ENCODE peak calls at places on chromosomes 2 and 18, in ten cellular contexts. One of them, this sample, is unnamed.

GRCh38 chr2:124024491-124025348 is at the start of gene CNTNAP5:
- ATAC-seq in activated T-cell treated with anti-CD3 and anti-CD28 coated beads, Interleukin-2, amount 50 U/mL, for 72 hours: no peak
- ATAC-seq in aorta: peak
- ATAC-seq in omental fat pad: no peak
- ATAC-seq in naive thymus-derived CD4-positive, alpha-beta T cell: no peak
- ATAC-seq in left ventricle myocardium superior: peak
- ATAC-seq in A549: no peak
- ATAC-seq in RWPE2: peak
- ATAC-seq in pancreas: peak
- ATAC-seq in effector memory CD8-positive, alpha-beta T cell: no peak
- ATAC-seq in this sample: no peak

GRCh38 chr2:105652014-105652796 is 92.5 kb upstream of the NCK2 start:
- ATAC-seq in activated T-cell treated with anti-CD3 and anti-CD28 coated beads, Interleukin-2, amount 50 U/mL, for 72 hours: no peak
- ATAC-seq in aorta: no peak
- ATAC-seq in omental fat pad: no peak
- ATAC-seq in naive thymus-derived CD4-positive, alpha-beta T cell: no peak
- ATAC-seq in left ventricle myocardium superior: no peak
- ATAC-seq in A549: no peak
- ATAC-seq in RWPE2: no peak
- ATAC-seq in pancreas: no peak
- ATAC-seq in effector memory CD8-positive, alpha-beta T cell: no peak
- ATAC-seq in this sample: no peak

GRCh38 chr2:106596844-106597243 is 109.7 kb downstream of the CD8B2 start:
- ATAC-seq in activated T-cell treated with anti-CD3 and anti-CD28 coated beads, Interleukin-2, amount 50 U/mL, for 72 hours: no peak
- ATAC-seq in aorta: no peak
- ATAC-seq in omental fat pad: no peak
- ATAC-seq in naive thymus-derived CD4-positive, alpha-beta T cell: no peak
- ATAC-seq in left ventricle myocardium superior: no peak
- ATAC-seq in A549: peak
- ATAC-seq in RWPE2: no peak
- ATAC-seq in pancreas: no peak
- ATAC-seq in effector memory CD8-positive, alpha-beta T cell: no peak
- ATAC-seq in this sample: no peak

GRCh38 chr2:187294043-187294442 is 154.0 kb downstream of the CALCRL start:
- ATAC-seq in activated T-cell treated with anti-CD3 and anti-CD28 coated beads, Interleukin-2, amount 50 U/mL, for 72 hours: no peak
- ATAC-seq in aorta: no peak
- ATAC-seq in omental fat pad: no peak
- ATAC-seq in naive thymus-derived CD4-positive, alpha-beta T cell: no peak
- ATAC-seq in left ventricle myocardium superior: no peak
- ATAC-seq in A549: no peak
- ATAC-seq in RWPE2: no peak
- ATAC-seq in pancreas: no peak
- ATAC-seq in effector memory CD8-positive, alpha-beta T cell: no peak
- ATAC-seq in this sample: no peak

GRCh38 chr18:55083461-55083860 is 124.2 kb upstream of the CCDC68 start:
- ATAC-seq in activated T-cell treated with anti-CD3 and anti-CD28 coated beads, Interleukin-2, amount 50 U/mL, for 72 hours: no peak
- ATAC-seq in aorta: no peak
- ATAC-seq in omental fat pad: no peak
- ATAC-seq in naive thymus-derived CD4-positive, alpha-beta T cell: no peak
- ATAC-seq in left ventricle myocardium superior: no peak
- ATAC-seq in A549: no peak
- ATAC-seq in RWPE2: no peak
- ATAC-seq in pancreas: no peak
- ATAC-seq in effector memory CD8-positive, alpha-beta T cell: no peak
- ATAC-seq in this sample: no peak

GRCh38 chr2:69975853-69976462 is 14.5 kb upstream of the ASPRV1 start:
- ATAC-seq in activated T-cell treated with anti-CD3 and anti-CD28 coated beads, Interleukin-2, amount 50 U/mL, for 72 hours: no peak
- ATAC-seq in aorta: no peak
- ATAC-seq in omental fat pad: peak
- ATAC-seq in naive thymus-derived CD4-positive, alpha-beta T cell: peak
- ATAC-seq in left ventricle myocardium superior: no peak
- ATAC-seq in A549: no peak
- ATAC-seq in RWPE2: no peak
- ATAC-seq in pancreas: no peak
- ATAC-seq in effector memory CD8-positive, alpha-beta T cell: no peak
- ATAC-seq in this sample: no peak

GRCh38 chr18:39620551-39621168 is 2055.1 kb upstream of the CELF4 start:
- ATAC-seq in activated T-cell treated with anti-CD3 and anti-CD28 coated beads, Interleukin-2, amount 50 U/mL, for 72 hours: no peak
- ATAC-seq in aorta: no peak
- ATAC-seq in omental fat pad: no peak
- ATAC-seq in naive thymus-derived CD4-positive, alpha-beta T cell: no peak
- ATAC-seq in left ventricle myocardium superior: no peak
- ATAC-seq in A549: no peak
- ATAC-seq in RWPE2: no peak
- ATAC-seq in pancreas: no peak
- ATAC-seq in effector memory CD8-positive, alpha-beta T cell: no peak
- ATAC-seq in this sample: no peak

GRCh38 chr2:86671304-86671981 is 47.8 kb upstream of the RNF103 start:
- ATAC-seq in activated T-cell treated with anti-CD3 and anti-CD28 coated beads, Interleukin-2, amount 50 U/mL, for 72 hours: no peak
- ATAC-seq in aorta: peak
- ATAC-seq in omental fat pad: no peak
- ATAC-seq in naive thymus-derived CD4-positive, alpha-beta T cell: no peak
- ATAC-seq in left ventricle myocardium superior: peak
- ATAC-seq in A549: peak
- ATAC-seq in RWPE2: no peak
- ATAC-seq in pancreas: peak
- ATAC-seq in effector memory CD8-positive, alpha-beta T cell: no peak
- ATAC-seq in this sample: no peak

GRCh38 chr2:23545391-23545790 is 160.4 kb downstream of the KLHL29 start:
- ATAC-seq in activated T-cell treated with anti-CD3 and anti-CD28 coated beads, Interleukin-2, amount 50 U/mL, for 72 hours: no peak
- ATAC-seq in aorta: no peak
- ATAC-seq in omental fat pad: no peak
- ATAC-seq in naive thymus-derived CD4-positive, alpha-beta T cell: peak
- ATAC-seq in left ventricle myocardium superior: no peak
- ATAC-seq in A549: no peak
- ATAC-seq in RWPE2: peak
- ATAC-seq in pancreas: no peak
- ATAC-seq in effector memory CD8-positive, alpha-beta T cell: no peak
- ATAC-seq in this sample: no peak

GRCh38 chr2:37781028-37781427 is 109.6 kb upstream of the CDC42EP3 start:
- ATAC-seq in activated T-cell treated with anti-CD3 and anti-CD28 coated beads, Interleukin-2, amount 50 U/mL, for 72 hours: no peak
- ATAC-seq in aorta: no peak
- ATAC-seq in omental fat pad: no peak
- ATAC-seq in naive thymus-derived CD4-positive, alpha-beta T cell: no peak
- ATAC-seq in left ventricle myocardium superior: no peak
- ATAC-seq in A549: peak
- ATAC-seq in RWPE2: peak
- ATAC-seq in pancreas: no peak
- ATAC-seq in effector memory CD8-positive, alpha-beta T cell: no peak
- ATAC-seq in this sample: no peak

GRCh38 chr2:182866095-182866460 is 359 bp downstream of the FRZB start:
- ATAC-seq in activated T-cell treated with anti-CD3 and anti-CD28 coated beads, Interleukin-2, amount 50 U/mL, for 72 hours: peak
- ATAC-seq in aorta: peak
- ATAC-seq in omental fat pad: no peak
- ATAC-seq in naive thymus-derived CD4-positive, alpha-beta T cell: no peak
- ATAC-seq in left ventricle myocardium superior: peak
- ATAC-seq in A549: peak
- ATAC-seq in RWPE2: no peak
- ATAC-seq in pancreas: no peak
- ATAC-seq in effector memory CD8-positive, alpha-beta T cell: no peak
- ATAC-seq in this sample: peak

GRCh38 chr2:189982777-189983394 is 79.6 kb downstream of the MSTN start:
- ATAC-seq in activated T-cell treated with anti-CD3 and anti-CD28 coated beads, Interleukin-2, amount 50 U/mL, for 72 hours: no peak
- ATAC-seq in aorta: no peak
- ATAC-seq in omental fat pad: no peak
- ATAC-seq in naive thymus-derived CD4-positive, alpha-beta T cell: no peak
- ATAC-seq in left ventricle myocardium superior: no peak
- ATAC-seq in A549: no peak
- ATAC-seq in RWPE2: no peak
- ATAC-seq in pancreas: no peak
- ATAC-seq in effector memory CD8-positive, alpha-beta T cell: no peak
- ATAC-seq in this sample: no peak

GRCh38 chr2:162964513-162964912 is 125.9 kb upstream of the KCNH7 start:
- ATAC-seq in activated T-cell treated with anti-CD3 and anti-CD28 coated beads, Interleukin-2, amount 50 U/mL, for 72 hours: no peak
- ATAC-seq in aorta: no peak
- ATAC-seq in omental fat pad: no peak
- ATAC-seq in naive thymus-derived CD4-positive, alpha-beta T cell: no peak
- ATAC-seq in left ventricle myocardium superior: no peak
- ATAC-seq in A549: no peak
- ATAC-seq in RWPE2: no peak
- ATAC-seq in pancreas: no peak
- ATAC-seq in effector memory CD8-positive, alpha-beta T cell: no peak
- ATAC-seq in this sample: no peak

GRCh38 chr2:120018549-120018948 is 5.7 kb downstream of the EPB41L5 start:
- ATAC-seq in activated T-cell treated with anti-CD3 and anti-CD28 coated beads, Interleukin-2, amount 50 U/mL, for 72 hours: no peak
- ATAC-seq in aorta: no peak
- ATAC-seq in omental fat pad: no peak
- ATAC-seq in naive thymus-derived CD4-positive, alpha-beta T cell: no peak
- ATAC-seq in left ventricle myocardium superior: no peak
- ATAC-seq in A549: no peak
- ATAC-seq in RWPE2: no peak
- ATAC-seq in pancreas: no peak
- ATAC-seq in effector memory CD8-positive, alpha-beta T cell: no peak
- ATAC-seq in this sample: no peak

This sample was measured in esophagus mucosa.